ENCODE peak calls at places on chromosomes 7 and 10, in five cellular contexts. B, Z, L, K and S are unnamed samples.

GRCh38 chr10:3897156-3897555 is 112.1 kb upstream of the KLF6 start:
- DNase-seq in B (peak), Z (no peak), L (no peak), K (peak), S (peak)

GRCh38 chr7:6273917-6274630 is 1.6 kb upstream of the CYTH3 start:
- DNase-seq in B (no peak), Z (no peak), L (no peak), K (no peak), S (no peak)

GRCh38 chr10:13775786-13776780 is 189.3 kb downstream of the PRPF18 start:
- DNase-seq in B (peak), Z (no peak), L (no peak), K (peak), S (peak)

GRCh38 chr10:69801434-69802315 is at the start of gene COL13A1:
- DNase-seq in B (peak), Z (no peak), L (no peak), K (peak), S (peak)

GRCh38 chr7:35722054-35722849 is 27.3 kb upstream of the HERPUD2 start:
- DNase-seq in B (no peak), Z (no peak), L (peak), K (no peak), S (no peak)

GRCh38 chr7:537911-538634 is 18.4 kb upstream of the PDGFA start:
- DNase-seq in B (peak), Z (no peak), L (no peak), K (peak), S (peak)

GRCh38 chr7:47698386-47698785 is 116.5 kb upstream of the TNS3 start:
- DNase-seq in B (no peak), Z (no peak), L (no peak), K (no peak), S (no peak)

GRCh38 chr7:22238354-22239311 is 118.3 kb downstream of the RAPGEF5 start:
- DNase-seq in B (peak), Z (no peak), L (no peak), K (peak), S (peak)

GRCh38 chr10:49080965-49081364 is 34.4 kb downstream of the VSTM4 start:
- DNase-seq in B (no peak), Z (peak), L (no peak), K (no peak), S (no peak)

GRCh38 chr10:49081532-49082275 is 33.6 kb downstream of the VSTM4 start:
- DNase-seq in B (no peak), Z (peak), L (no peak), K (peak), S (peak)

GRCh38 chr10:49079072-49079471 is 36.2 kb downstream of the VSTM4 start:
- DNase-seq in B (no peak), Z (no peak), L (no peak), K (no peak), S (no peak)

GRCh38 chr10:49080071-49080470 is 35.3 kb downstream of the VSTM4 start:
- DNase-seq in B (peak), Z (no peak), L (no peak), K (peak), S (peak)

GRCh38 chr10:49079499-49079898 is 35.8 kb downstream of the VSTM4 start:
- DNase-seq in B (no peak), Z (no peak), L (no peak), K (no peak), S (no peak)
- H3K4me3 ChIP-seq in B (no peak), Z (no peak), L (no peak), K (no peak), S (no peak)

DNA sequence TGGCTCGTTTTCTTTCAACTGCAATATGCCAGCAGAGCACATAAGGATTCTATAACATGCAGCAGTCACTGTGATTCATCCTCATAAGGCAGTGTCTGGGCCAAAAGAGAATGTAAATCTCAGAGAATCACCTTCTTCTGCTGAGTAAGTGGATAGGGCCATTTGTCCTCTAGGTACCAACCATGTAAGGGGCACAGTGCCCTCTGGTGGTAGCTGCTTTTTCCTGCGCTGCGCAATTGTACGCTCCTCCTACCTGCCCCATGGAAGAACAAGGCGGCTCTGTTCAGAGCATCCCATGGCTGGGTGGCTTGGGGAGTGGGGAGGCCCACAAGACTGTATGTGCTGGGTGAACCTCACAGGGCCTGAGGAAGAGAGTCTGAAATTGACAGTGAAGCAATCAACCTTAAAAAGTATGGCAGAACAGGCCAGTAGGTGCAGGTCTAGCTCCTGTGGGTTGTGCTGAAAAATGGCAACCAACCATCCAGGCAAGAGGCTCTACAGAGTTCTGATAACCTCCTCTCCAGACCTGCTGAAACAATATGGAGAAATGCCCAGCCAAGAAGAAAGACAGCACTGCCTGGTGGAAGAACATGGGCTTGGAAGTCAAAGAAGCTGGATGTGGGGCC is 78.7 kb upstream of the C10orf90 start:
- DNase-seq in B (peak), Z (peak), L (peak), K (peak), S (peak)
- TF ChIP-seq CTCF in B (peak), Z (peak), L (peak), K (peak), S (peak)

DNA sequence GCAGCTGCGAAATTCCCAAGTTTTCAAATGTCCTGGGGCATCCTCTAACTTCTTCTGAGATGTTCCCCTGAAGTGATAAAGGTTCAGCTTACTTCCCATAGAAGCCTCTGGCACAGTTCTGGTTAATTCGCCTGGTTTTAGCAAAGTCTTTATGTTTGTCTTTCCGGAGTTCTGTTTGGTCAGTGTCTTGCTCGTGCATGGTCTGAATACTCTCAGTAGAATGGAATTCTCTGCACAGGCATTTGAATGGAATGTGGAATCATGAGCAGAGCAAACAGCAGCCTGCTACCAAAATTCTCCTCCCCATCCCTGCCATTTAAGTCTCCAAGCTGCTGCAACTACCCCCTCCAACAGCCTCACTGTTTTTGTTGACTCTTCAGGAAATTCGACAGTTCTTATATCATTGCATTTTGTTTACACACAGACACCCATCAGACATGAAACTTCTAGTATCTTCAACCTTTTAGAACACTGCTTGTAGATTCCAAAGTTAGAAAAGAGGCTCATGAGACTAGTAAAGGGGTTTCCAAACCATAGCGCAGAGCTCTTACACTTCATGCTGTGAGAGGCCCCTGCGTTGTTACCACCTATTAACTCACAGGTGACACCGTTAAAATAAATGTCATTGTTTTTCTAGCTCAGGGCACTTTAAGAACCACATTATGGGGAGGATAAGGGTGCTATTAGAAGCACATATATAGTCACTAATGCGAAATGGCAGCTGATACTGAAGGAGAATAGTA is 129.7 kb downstream of the PLCE1 start:
- DNase-seq in B (peak), Z (no peak), L (no peak), K (peak), S (peak)
- H3K4me3 ChIP-seq in B (no peak), Z (no peak), L (no peak), K (no peak), S (no peak)

DNA sequence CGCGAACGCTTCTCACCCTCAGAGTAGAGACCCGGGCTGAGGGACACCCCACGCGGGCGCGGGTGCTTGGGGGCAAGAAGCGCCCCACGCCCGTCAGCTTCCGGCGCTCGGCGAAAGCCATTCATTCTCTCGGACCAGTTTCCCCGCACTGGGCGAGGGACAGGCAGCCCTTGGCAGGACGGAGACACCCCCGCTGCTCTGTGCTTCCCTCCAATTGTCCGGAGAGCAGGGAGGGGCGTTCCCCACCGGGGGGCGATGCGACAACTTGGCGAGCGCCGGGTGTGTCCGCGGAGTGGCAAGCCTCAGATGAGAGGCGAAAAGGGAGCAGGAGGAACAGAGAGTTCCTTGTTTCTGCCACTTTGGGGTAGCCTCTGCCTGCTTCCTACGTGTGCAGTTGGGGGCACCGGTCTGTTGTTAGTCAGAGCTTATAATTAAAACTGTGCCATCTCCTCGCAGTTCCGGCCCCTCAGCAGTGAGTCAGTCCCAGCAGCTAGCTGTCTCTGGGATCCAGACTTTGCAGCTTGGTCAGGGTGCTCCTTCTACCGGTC is 1.7 kb downstream of the GPR158 start:
- DNase-seq in B (no peak), Z (no peak), L (peak), K (no peak), S (no peak)
- TF ChIP-seq CTCF in B (no peak), Z (no peak), L (no peak), K (no peak), S (no peak)